ENCODE peak calls at places on chromosomes 4 and X, in six cellular contexts. One of them, this sample, is unnamed.

GRCh38 chr4:72886602-72887001 is 182.9 kb downstream of the COX18 start:
- DNase-seq in AG04450: no peak
- DNase-seq in HFF-Myc: no peak
- DNase-seq in CD8-positive, alpha-beta T cell: no peak
- DNase-seq in epithelial cell of proximal tubule: no peak
- DNase-seq in IMR-90: no peak
- DNase-seq in this sample: peak; percentile 41

GRCh38 chrX:103792916-103793540 is 16.4 kb downstream of the PLP1 start:
- DNase-seq in AG04450: peak; percentile 21
- DNase-seq in HFF-Myc: no peak
- DNase-seq in CD8-positive, alpha-beta T cell: no peak
- DNase-seq in IMR-90: peak; percentile 80
- DNase-seq in epithelial cell of proximal tubule: no peak
- DNase-seq in this sample: peak; percentile 69

GRCh38 chrX:72126048-72126415 is 5.7 kb downstream of the RTL5 start:
- DNase-seq in HFF-Myc: no peak
- DNase-seq in CD8-positive, alpha-beta T cell: no peak
- DNase-seq in epithelial cell of proximal tubule: no peak
- DNase-seq in IMR-90: no peak
- DNase-seq in AG04450: no peak
- DNase-seq in this sample: peak; percentile 46

GRCh38 chr4:113328514-113328913 is 279.1 kb downstream of the ANK2 start:
- DNase-seq in AG04450: no peak
- DNase-seq in HFF-Myc: no peak
- DNase-seq in IMR-90: no peak
- DNase-seq in CD8-positive, alpha-beta T cell: no peak
- DNase-seq in epithelial cell of proximal tubule: no peak
- DNase-seq in this sample: peak; percentile 26

GRCh38 chrX:45322382-45322781 is 121.7 kb upstream of the DIPK2B start:
- DNase-seq in CD8-positive, alpha-beta T cell: no peak
- DNase-seq in AG04450: peak; percentile 47
- DNase-seq in HFF-Myc: peak; percentile 74
- DNase-seq in epithelial cell of proximal tubule: peak; percentile 19
- DNase-seq in IMR-90: peak; percentile 83
- DNase-seq in this sample: peak; percentile 87

GRCh38 chrX:79413009-79413408 is 45.9 kb upstream of the ITM2A start:
- DNase-seq in IMR-90: peak; percentile 1
- DNase-seq in AG04450: no peak
- DNase-seq in epithelial cell of proximal tubule: no peak
- DNase-seq in CD8-positive, alpha-beta T cell: no peak
- DNase-seq in HFF-Myc: no peak
- DNase-seq in this sample: peak; percentile 26

GRCh38 chr4:24880171-24880570 is 32.7 kb downstream of the CCDC149 start:
- DNase-seq in CD8-positive, alpha-beta T cell: no peak
- DNase-seq in epithelial cell of proximal tubule: no peak
- DNase-seq in HFF-Myc: no peak
- DNase-seq in AG04450: no peak
- DNase-seq in IMR-90: no peak
- DNase-seq in this sample: no peak

GRCh38 chrX:107448625-107449468 is 605 bp upstream of the FRMPD3 start:
- DNase-seq in CD8-positive, alpha-beta T cell: no peak
- DNase-seq in AG04450: no peak
- DNase-seq in epithelial cell of proximal tubule: no peak
- DNase-seq in IMR-90: no peak
- DNase-seq in HFF-Myc: no peak
- DNase-seq in this sample: no peak

GRCh38 chr4:32472918-32473317 is 1752.7 kb downstream of the PCDH7 start:
- DNase-seq in HFF-Myc: no peak
- DNase-seq in IMR-90: no peak
- DNase-seq in AG04450: no peak
- DNase-seq in CD8-positive, alpha-beta T cell: no peak
- DNase-seq in epithelial cell of proximal tubule: no peak
- DNase-seq in this sample: no peak

GRCh38 chr4:110620352-110621327 is 2.2 kb downstream of the PITX2 start:
- DNase-seq in CD8-positive, alpha-beta T cell: no peak
- DNase-seq in epithelial cell of proximal tubule: no peak
- DNase-seq in AG04450: no peak
- DNase-seq in HFF-Myc: no peak
- DNase-seq in IMR-90: no peak
- DNase-seq in this sample: peak; percentile 28

GRCh38 chrX:101977091-101977490 is 45.3 kb upstream of the ZMAT1 start:
- DNase-seq in HFF-Myc: no peak
- DNase-seq in epithelial cell of proximal tubule: no peak
- DNase-seq in AG04450: no peak
- DNase-seq in CD8-positive, alpha-beta T cell: no peak
- DNase-seq in IMR-90: no peak
- DNase-seq in this sample: no peak

GRCh38 chrX:100615015-100615414 is 21.6 kb downstream of the TSPAN6 start:
- DNase-seq in epithelial cell of proximal tubule: peak; percentile 23
- DNase-seq in IMR-90: peak; percentile 68
- DNase-seq in HFF-Myc: peak; percentile 45
- DNase-seq in AG04450: peak; percentile 10
- DNase-seq in CD8-positive, alpha-beta T cell: no peak
- DNase-seq in this sample: peak; percentile 86

GRCh38 chrX:534804-535203 is 95.8 kb upstream of the SHOX start:
- DNase-seq in CD8-positive, alpha-beta T cell: no peak
- DNase-seq in epithelial cell of proximal tubule: no peak
- DNase-seq in AG04450: no peak
- DNase-seq in HFF-Myc: no peak
- DNase-seq in IMR-90: no peak
- DNase-seq in this sample: no peak

GRCh38 chrX:73182502-73183114 is 32.0 kb downstream of the NAP1L2 start:
- DNase-seq in IMR-90: no peak
- DNase-seq in CD8-positive, alpha-beta T cell: no peak
- DNase-seq in HFF-Myc: no peak
- DNase-seq in epithelial cell of proximal tubule: no peak
- DNase-seq in AG04450: no peak
- DNase-seq in this sample: no peak

GRCh38 chrX:83845397-83845796 is 15.5 kb upstream of the CYLC1 start:
- DNase-seq in IMR-90: peak; percentile 22
- DNase-seq in epithelial cell of proximal tubule: no peak
- DNase-seq in HFF-Myc: no peak
- DNase-seq in CD8-positive, alpha-beta T cell: no peak
- DNase-seq in AG04450: no peak
- DNase-seq in this sample: peak; percentile 30

GRCh38 chrX:17547658-17548057 is 172.7 kb downstream of the NHS start:
- DNase-seq in AG04450: peak; percentile 74
- DNase-seq in CD8-positive, alpha-beta T cell: no peak
- DNase-seq in IMR-90: peak; percentile 91
- DNase-seq in HFF-Myc: peak; percentile 77
- DNase-seq in epithelial cell of proximal tubule: no peak
- DNase-seq in this sample: peak; percentile 92

GRCh38 chrX:143486105-143486504 is 31.2 kb downstream of the SPANXN3 start:
- DNase-seq in IMR-90: no peak
- DNase-seq in CD8-positive, alpha-beta T cell: no peak
- DNase-seq in epithelial cell of proximal tubule: no peak
- DNase-seq in AG04450: no peak
- DNase-seq in HFF-Myc: no peak
- DNase-seq in this sample: no peak

GRCh38 chr4:105283501-105283900 is 136.8 kb downstream of the TET2 start:
- DNase-seq in IMR-90: peak; percentile 4
- DNase-seq in epithelial cell of proximal tubule: no peak
- DNase-seq in AG04450: no peak
- DNase-seq in HFF-Myc: no peak
- DNase-seq in CD8-positive, alpha-beta T cell: no peak
- DNase-seq in this sample: peak; percentile 10

GRCh38 chr4:80116516-80116915 is 43.5 kb upstream of the ANTXR2 start:
- DNase-seq in AG04450: no peak
- DNase-seq in IMR-90: no peak
- DNase-seq in CD8-positive, alpha-beta T cell: no peak
- DNase-seq in HFF-Myc: no peak
- DNase-seq in epithelial cell of proximal tubule: no peak
- DNase-seq in this sample: no peak

GRCh38 chr4:114780205-114780604 is 181.6 kb downstream of the UGT8 start:
- DNase-seq in IMR-90: peak; percentile 7
- DNase-seq in HFF-Myc: no peak
- DNase-seq in epithelial cell of proximal tubule: no peak
- DNase-seq in AG04450: no peak
- DNase-seq in CD8-positive, alpha-beta T cell: no peak
- DNase-seq in this sample: peak; percentile 81

GRCh38 chrX:50206753-50207152 is 2.2 kb downstream of the CCNB3 start:
- DNase-seq in HFF-Myc: no peak
- DNase-seq in IMR-90: no peak
- DNase-seq in AG04450: no peak
- DNase-seq in epithelial cell of proximal tubule: no peak
- DNase-seq in CD8-positive, alpha-beta T cell: no peak
- DNase-seq in this sample: no peak

GRCh38 chr4:109046549-109047171 is 255.8 kb downstream of the COL25A1 start:
- DNase-seq in HFF-Myc: no peak
- DNase-seq in IMR-90: peak; percentile 84
- DNase-seq in epithelial cell of proximal tubule: no peak
- DNase-seq in CD8-positive, alpha-beta T cell: no peak
- DNase-seq in AG04450: peak; percentile 37
- DNase-seq in this sample: peak; percentile 92

GRCh38 chr4:40335508-40335860 is 351 bp downstream of the CHRNA9 start:
- DNase-seq in epithelial cell of proximal tubule: no peak
- DNase-seq in IMR-90: peak; percentile 37
- DNase-seq in CD8-positive, alpha-beta T cell: no peak
- DNase-seq in AG04450: no peak
- DNase-seq in HFF-Myc: no peak
- DNase-seq in this sample: peak; percentile 26
- H3K4me3 ChIP-seq in epithelial cell of proximal tubule: no peak overlapping the region
- H3K4me3 ChIP-seq in IMR-90: no peak overlapping the region
- H3K4me3 ChIP-seq in CD8-positive, alpha-beta T cell: no peak overlapping the region
- H3K4me3 ChIP-seq in AG04450: no peak overlapping the region
- H3K4me3 ChIP-seq in HFF-Myc: no peak overlapping the region
- H3K4me3 ChIP-seq in this sample: no peak overlapping the region

DNA sequence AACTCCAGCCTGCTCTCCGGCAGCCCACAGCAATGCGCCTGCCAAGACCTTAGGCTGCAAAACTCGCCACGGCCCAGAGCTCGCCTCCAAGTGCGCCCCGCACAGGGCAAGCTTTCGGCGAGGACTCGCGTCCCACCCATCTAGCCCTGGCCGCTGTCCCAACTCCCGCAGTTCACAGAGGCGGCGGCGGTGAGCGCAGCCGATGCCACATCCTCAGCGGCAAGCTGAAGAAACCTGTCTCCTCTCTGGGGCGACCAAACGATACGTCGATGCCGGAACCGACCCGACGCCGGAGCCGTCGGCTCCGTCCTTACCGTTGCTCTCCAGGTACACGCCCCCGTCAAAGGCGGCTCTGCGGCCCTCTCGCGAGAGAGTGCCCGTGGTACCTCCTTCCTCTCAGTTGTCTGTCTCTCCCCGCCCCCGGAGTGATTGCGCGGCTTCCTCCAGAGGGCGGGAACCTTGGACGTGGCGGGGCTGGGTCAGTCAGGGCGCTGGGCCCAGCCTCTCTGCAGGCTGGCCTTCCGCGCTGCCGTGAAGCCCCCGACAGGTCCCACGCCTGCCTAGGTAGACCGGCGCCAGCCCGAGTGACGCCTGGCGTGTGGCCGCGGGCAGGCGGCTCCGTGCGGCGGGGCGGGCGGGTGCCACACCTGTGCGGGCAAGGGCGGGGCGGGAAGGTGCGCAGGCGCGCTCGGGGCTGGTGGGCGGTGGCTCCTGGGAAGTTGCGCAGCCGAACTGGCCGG is 380 bp upstream of the RAB33B start:
- DNase-seq in HFF-Myc: peak; percentile 85
- DNase-seq in epithelial cell of proximal tubule: peak; percentile 57
- DNase-seq in CD8-positive, alpha-beta T cell: peak; percentile 98
- DNase-seq in IMR-90: peak; percentile 97
- DNase-seq in AG04450: peak; percentile 93
- DNase-seq in this sample: peak; percentile 99
- TF ChIP-seq CTCF in HFF-Myc: no peak
- TF ChIP-seq CTCF in epithelial cell of proximal tubule: peak; percentile 1
- TF ChIP-seq CTCF in CD8-positive, alpha-beta T cell: no peak
- TF ChIP-seq CTCF in IMR-90: no peak
- TF ChIP-seq CTCF in AG04450: no peak
- TF ChIP-seq CTCF in this sample: peak; percentile 14

DNA sequence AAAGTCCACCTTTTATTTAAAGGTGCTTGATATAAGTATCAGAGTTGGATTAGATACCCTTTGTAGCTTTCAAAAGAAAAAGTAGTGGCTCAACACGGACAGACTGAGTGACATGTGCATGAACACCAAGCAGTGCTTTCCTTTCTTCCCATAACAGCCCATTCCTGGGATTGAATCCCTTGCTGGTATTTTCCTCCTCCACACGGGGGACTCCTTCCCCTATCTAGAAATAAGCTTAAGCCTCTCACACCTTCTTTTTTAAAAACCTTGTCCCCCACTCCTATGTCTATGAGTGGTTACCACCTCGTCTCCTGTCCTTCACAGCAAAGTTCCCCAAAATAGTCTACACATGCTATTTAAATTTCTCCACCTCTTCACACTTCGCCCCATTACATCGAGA is 5.1 kb downstream of the AP1S2 start:
- DNase-seq in epithelial cell of proximal tubule: no peak
- DNase-seq in HFF-Myc: no peak
- DNase-seq in AG04450: no peak
- DNase-seq in CD8-positive, alpha-beta T cell: no peak
- DNase-seq in IMR-90: no peak
- DNase-seq in this sample: peak; percentile 27
- H3K4me3 ChIP-seq in epithelial cell of proximal tubule: no peak overlapping the region
- H3K4me3 ChIP-seq in HFF-Myc: no peak overlapping the region
- H3K4me3 ChIP-seq in AG04450: no peak overlapping the region
- H3K4me3 ChIP-seq in CD8-positive, alpha-beta T cell: no peak overlapping the region
- H3K4me3 ChIP-seq in IMR-90: no peak overlapping the region
- H3K4me3 ChIP-seq in this sample: no peak overlapping the region

GRCh38 chr4:121199742-121200561 is 35.8 kb upstream of the TNIP3 start:
- DNase-seq in CD8-positive, alpha-beta T cell: peak; percentile 46
- DNase-seq in AG04450: no peak
- DNase-seq in IMR-90: no peak
- DNase-seq in epithelial cell of proximal tubule: no peak
- DNase-seq in HFF-Myc: no peak
- DNase-seq in this sample: no peak
- TF ChIP-seq CTCF in CD8-positive, alpha-beta T cell: peak; percentile 27
- TF ChIP-seq CTCF in AG04450: no peak
- TF ChIP-seq CTCF in IMR-90: no peak
- TF ChIP-seq CTCF in epithelial cell of proximal tubule: no peak
- TF ChIP-seq CTCF in HFF-Myc: no peak
- TF ChIP-seq CTCF in this sample: no peak

DNA sequence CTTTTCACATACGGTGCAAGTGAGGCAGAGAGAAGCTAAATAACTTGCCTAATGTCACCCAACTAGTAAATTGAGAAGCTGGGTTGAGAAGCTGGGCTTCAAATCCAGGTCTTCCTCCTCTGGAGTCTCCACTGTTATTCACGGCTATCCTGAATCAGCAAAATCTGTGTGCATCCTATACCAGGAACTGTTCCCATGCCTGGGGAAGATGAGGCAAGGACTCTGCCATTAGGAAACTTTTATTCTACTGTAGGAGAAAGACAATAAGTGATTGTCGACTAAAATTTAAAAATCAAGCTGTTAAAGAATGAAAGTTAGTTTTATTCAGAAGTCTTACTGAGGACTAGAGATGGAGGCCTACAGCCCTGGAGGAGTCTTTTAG is 869 bp upstream of the TEC start:
- DNase-seq in AG04450: no peak
- DNase-seq in IMR-90: no peak
- DNase-seq in CD8-positive, alpha-beta T cell: no peak
- DNase-seq in HFF-Myc: no peak
- DNase-seq in epithelial cell of proximal tubule: no peak
- DNase-seq in this sample: no peak
- H3K4me3 ChIP-seq in AG04450: no peak overlapping the region
- H3K4me3 ChIP-seq in IMR-90: no peak overlapping the region
- H3K4me3 ChIP-seq in CD8-positive, alpha-beta T cell: peak overlapping the region; percentile 98
- H3K4me3 ChIP-seq in HFF-Myc: peak overlapping the region; percentile 76
- H3K4me3 ChIP-seq in epithelial cell of proximal tubule: peak overlapping the region; percentile 94
- H3K4me3 ChIP-seq in this sample: no peak overlapping the region